ENCODE peak calls at places on chromosomes 6 and 20, in six cellular contexts. One of them, this sample, is unnamed.

GRCh38 chr6:71091167-71091566 is 134.3 kb upstream of the B3GAT2 start:
- DNase-seq in OCI-LY7: no peak
- DNase-seq in psoas muscle: no peak
- DNase-seq in pancreas: no peak
- DNase-seq in GM06990: no peak
- DNase-seq in iPS DF 6.9: no peak
- DNase-seq in this sample: no peak

GRCh38 chr6:113650610-113650979 is 206.6 kb upstream of the MARCKS start:
- DNase-seq in psoas muscle: no peak
- DNase-seq in pancreas: no peak
- DNase-seq in GM06990: no peak
- DNase-seq in iPS DF 6.9: no peak
- DNase-seq in OCI-LY7: no peak
- DNase-seq in this sample: no peak

GRCh38 chr6:4778086-4778485 is 1.9 kb downstream of the CDYL start:
- DNase-seq in iPS DF 6.9: no peak
- DNase-seq in GM06990: peak; percentile 57
- DNase-seq in pancreas: no peak
- DNase-seq in OCI-LY7: peak; percentile 10
- DNase-seq in psoas muscle: no peak
- DNase-seq in this sample: no peak

GRCh38 chr6:125124250-125124777 is 29.3 kb upstream of the TPD52L1 start:
- DNase-seq in psoas muscle: no peak
- DNase-seq in GM06990: no peak
- DNase-seq in iPS DF 6.9: no peak
- DNase-seq in pancreas: no peak
- DNase-seq in OCI-LY7: no peak
- DNase-seq in this sample: no peak

GRCh38 chr6:157982297-157982579 is 575 bp downstream of the SYNJ2 start:
- DNase-seq in psoas muscle: no peak
- DNase-seq in pancreas: no peak
- DNase-seq in OCI-LY7: no peak
- DNase-seq in GM06990: no peak
- DNase-seq in iPS DF 6.9: no peak
- DNase-seq in this sample: no peak

GRCh38 chr20:10611357-10611756 is 62.4 kb downstream of the JAG1 start:
- DNase-seq in iPS DF 6.9: peak; percentile 45
- DNase-seq in pancreas: no peak
- DNase-seq in psoas muscle: peak; percentile 80
- DNase-seq in GM06990: no peak
- DNase-seq in OCI-LY7: peak; percentile 10
- DNase-seq in this sample: no peak

GRCh38 chr6:34922177-34922663 is 33.2 kb downstream of the ANKS1A start:
- DNase-seq in iPS DF 6.9: no peak
- DNase-seq in OCI-LY7: peak; percentile 11
- DNase-seq in psoas muscle: no peak
- DNase-seq in pancreas: no peak
- DNase-seq in GM06990: no peak
- DNase-seq in this sample: no peak

GRCh38 chr20:23684261-23684660 is 4.6 kb downstream of the CST4 start:
- DNase-seq in OCI-LY7: no peak
- DNase-seq in GM06990: no peak
- DNase-seq in pancreas: no peak
- DNase-seq in psoas muscle: no peak
- DNase-seq in iPS DF 6.9: no peak
- DNase-seq in this sample: no peak

GRCh38 chr6:40912158-40912946 is 126.7 kb downstream of the UNC5CL start:
- DNase-seq in OCI-LY7: peak; percentile 10
- DNase-seq in pancreas: peak; percentile 70
- DNase-seq in psoas muscle: peak; percentile 66
- DNase-seq in iPS DF 6.9: peak; percentile 27
- DNase-seq in GM06990: no peak
- DNase-seq in this sample: peak; percentile 63

GRCh38 chr6:92810913-92811312 is 608.4 kb downstream of the EPHA7 start:
- DNase-seq in pancreas: no peak
- DNase-seq in psoas muscle: no peak
- DNase-seq in OCI-LY7: peak; percentile 93
- DNase-seq in iPS DF 6.9: peak; percentile 47
- DNase-seq in GM06990: peak; percentile 0
- DNase-seq in this sample: no peak

GRCh38 chr6:113540491-113540890 is 316.7 kb upstream of the MARCKS start:
- DNase-seq in pancreas: no peak
- DNase-seq in GM06990: no peak
- DNase-seq in iPS DF 6.9: no peak
- DNase-seq in psoas muscle: no peak
- DNase-seq in OCI-LY7: no peak
- DNase-seq in this sample: no peak

GRCh38 chr6:26195924-26196845 is 109.0 kb downstream of the HFE start:
- DNase-seq in iPS DF 6.9: no peak
- DNase-seq in pancreas: no peak
- DNase-seq in psoas muscle: no peak
- DNase-seq in OCI-LY7: peak; percentile 87
- DNase-seq in GM06990: peak; percentile 54
- DNase-seq in this sample: no peak

GRCh38 chr6:138454976-138455706 is 44.2 kb downstream of the NHSL1 start:
- DNase-seq in iPS DF 6.9: no peak
- DNase-seq in OCI-LY7: no peak
- DNase-seq in GM06990: peak; percentile 53
- DNase-seq in pancreas: no peak
- DNase-seq in psoas muscle: no peak
- DNase-seq in this sample: no peak

GRCh38 chr6:125995972-125996580 is 9.7 kb downstream of the TRMT11 start:
- DNase-seq in pancreas: peak; percentile 68
- DNase-seq in GM06990: no peak
- DNase-seq in psoas muscle: peak; percentile 73
- DNase-seq in OCI-LY7: peak; percentile 81
- DNase-seq in iPS DF 6.9: no peak
- DNase-seq in this sample: peak; percentile 56

DNA sequence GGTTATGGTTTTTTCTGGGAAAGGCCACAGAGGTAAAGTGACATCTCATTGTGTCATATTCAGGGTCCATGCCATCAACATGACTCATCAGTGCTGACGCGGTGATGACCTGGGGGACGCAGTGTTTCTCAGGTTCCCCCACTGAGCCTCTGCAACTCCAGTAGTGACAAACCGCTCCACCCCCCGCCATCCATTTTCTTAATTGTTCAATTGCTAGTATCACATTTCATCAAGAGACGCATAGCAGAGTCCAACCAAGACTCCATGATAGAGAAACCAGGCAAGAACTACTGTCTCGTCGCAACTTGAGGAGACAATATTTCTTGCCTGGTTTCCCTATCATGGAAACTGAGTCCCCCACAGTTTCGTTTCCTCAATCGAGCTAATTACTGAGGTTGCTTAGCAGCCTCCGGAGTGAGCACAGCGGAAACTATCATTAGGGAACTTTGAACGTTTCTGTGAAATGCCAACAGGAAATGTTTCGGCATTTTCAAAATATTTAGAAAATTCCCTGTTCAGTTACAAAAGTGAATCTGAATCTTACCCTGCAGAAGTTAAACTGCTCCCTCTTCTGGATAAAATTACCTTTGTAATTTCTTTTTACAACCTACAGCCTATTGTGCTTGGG is 12.2 kb upstream of the SERPINB1 start:
- DNase-seq in psoas muscle: no peak
- DNase-seq in GM06990: no peak
- DNase-seq in iPS DF 6.9: no peak
- DNase-seq in OCI-LY7: peak; percentile 70
- DNase-seq in pancreas: no peak
- DNase-seq in this sample: no peak
- H3K4me3 ChIP-seq in psoas muscle: peak overlapping the region; percentile 62
- H3K4me3 ChIP-seq in GM06990: peak overlapping the region; percentile 33
- H3K4me3 ChIP-seq in iPS DF 6.9: no peak overlapping the region
- H3K4me3 ChIP-seq in OCI-LY7: peak overlapping the region; percentile 30
- H3K4me3 ChIP-seq in pancreas: peak overlapping the region; percentile 27
- H3K4me3 ChIP-seq in this sample: peak overlapping the region; percentile 32

DNA sequence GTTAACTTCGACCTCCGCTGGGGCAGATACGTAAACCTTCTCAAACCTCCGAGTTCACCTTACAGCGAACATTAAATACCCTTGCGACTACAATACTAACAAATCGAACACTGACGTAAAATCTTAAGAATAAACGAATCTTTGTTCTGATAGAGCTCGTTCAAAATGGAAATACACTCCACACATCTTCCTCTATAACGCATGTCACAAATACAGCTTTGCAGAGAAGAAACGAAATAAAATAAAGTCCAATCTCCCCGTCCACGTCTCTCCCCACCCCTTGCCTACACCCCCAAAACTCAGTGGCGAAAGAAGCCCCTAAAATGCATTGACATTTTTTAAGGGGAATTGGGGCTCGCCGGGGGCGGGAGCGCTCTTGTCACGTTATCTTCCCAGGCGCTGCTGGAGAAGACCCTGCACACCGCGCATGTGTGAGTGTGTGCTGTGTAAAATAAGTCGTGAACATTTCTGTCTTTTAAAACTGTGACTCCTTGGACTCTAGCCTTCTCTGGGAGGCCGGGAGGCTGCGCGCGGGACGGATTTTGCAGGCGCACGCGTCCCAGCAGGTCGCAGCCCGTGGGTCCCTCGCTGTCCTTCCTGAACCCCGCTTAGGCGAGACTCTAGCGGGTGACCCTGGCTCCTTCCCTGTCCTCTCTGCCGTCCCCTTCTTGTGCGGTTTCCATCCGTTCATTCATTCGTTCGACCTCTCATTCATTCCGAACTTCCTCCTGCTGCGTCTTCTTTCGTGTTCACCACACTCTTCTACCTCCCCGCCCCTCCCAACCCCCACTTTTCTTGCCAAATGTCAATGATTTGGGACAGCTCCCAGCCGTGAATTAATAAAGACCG is 2.4 kb downstream of the NRN1 start:
- DNase-seq in pancreas: no peak
- DNase-seq in GM06990: no peak
- DNase-seq in OCI-LY7: no peak
- DNase-seq in psoas muscle: no peak
- DNase-seq in iPS DF 6.9: no peak
- DNase-seq in this sample: no peak
- H3K4me3 ChIP-seq in pancreas: no peak overlapping the region
- H3K4me3 ChIP-seq in GM06990: peak overlapping the region; percentile 67
- H3K4me3 ChIP-seq in OCI-LY7: no peak overlapping the region
- H3K4me3 ChIP-seq in psoas muscle: peak overlapping the region; percentile 65
- H3K4me3 ChIP-seq in iPS DF 6.9: no peak overlapping the region
- H3K4me3 ChIP-seq in this sample: peak overlapping the region; percentile 68

GRCh38 chr6:111361648-111362047 is 121.4 kb downstream of the REV3L start:
- DNase-seq in GM06990: no peak
- DNase-seq in iPS DF 6.9: peak; percentile 18
- DNase-seq in pancreas: no peak
- DNase-seq in psoas muscle: no peak
- DNase-seq in OCI-LY7: peak; percentile 4
- DNase-seq in this sample: no peak

DNA sequence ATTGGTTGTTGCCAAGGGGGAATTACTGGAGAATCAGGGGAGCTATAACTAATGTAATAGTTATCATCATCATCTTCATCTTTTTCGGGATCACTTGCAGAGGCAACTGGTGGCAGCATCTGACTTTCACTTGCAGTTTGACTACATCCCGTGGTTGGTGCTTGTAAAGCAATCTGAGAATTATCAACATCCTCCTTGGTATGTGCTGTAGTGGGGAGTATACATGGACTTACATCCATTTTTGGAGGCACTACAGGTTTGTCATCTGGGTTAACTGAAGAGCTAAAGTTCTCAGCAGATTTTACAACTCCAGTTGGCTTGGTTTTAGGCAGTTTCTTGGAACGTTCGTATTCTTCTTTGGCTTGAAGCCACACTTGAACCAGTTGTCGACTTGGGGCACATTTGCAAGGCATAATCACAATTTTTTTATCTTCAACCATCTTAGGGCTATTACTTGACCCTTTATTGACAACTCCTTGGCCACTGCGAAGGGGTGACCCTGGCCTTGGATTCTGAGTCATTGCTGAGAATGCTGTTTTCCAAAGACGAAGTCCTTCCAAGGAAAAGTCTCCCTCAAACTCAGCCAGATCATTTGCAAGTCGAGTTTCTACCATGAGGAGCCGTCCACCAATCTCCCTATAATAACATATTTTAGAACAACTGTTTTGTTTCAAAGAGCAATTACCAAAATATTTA is 115.5 kb downstream of the REV3L start:
- DNase-seq in GM06990: no peak
- DNase-seq in psoas muscle: no peak
- DNase-seq in iPS DF 6.9: no peak
- DNase-seq in OCI-LY7: no peak
- DNase-seq in pancreas: no peak
- DNase-seq in this sample: no peak
- H3K4me3 ChIP-seq in GM06990: no peak overlapping the region
- H3K4me3 ChIP-seq in psoas muscle: no peak overlapping the region
- H3K4me3 ChIP-seq in iPS DF 6.9: no peak overlapping the region
- H3K4me3 ChIP-seq in OCI-LY7: no peak overlapping the region
- H3K4me3 ChIP-seq in pancreas: no peak overlapping the region
- H3K4me3 ChIP-seq in this sample: no peak overlapping the region

GRCh38 chr20:49614338-49615050 is 46.6 kb upstream of the PTGIS start:
- DNase-seq in OCI-LY7: no peak
- DNase-seq in iPS DF 6.9: no peak
- DNase-seq in GM06990: no peak
- DNase-seq in psoas muscle: peak; percentile 29
- DNase-seq in pancreas: no peak
- DNase-seq in this sample: no peak

GRCh38 chr20:49607568-49607967 is 39.6 kb upstream of the PTGIS start:
- DNase-seq in pancreas: no peak
- DNase-seq in OCI-LY7: no peak
- DNase-seq in psoas muscle: no peak
- DNase-seq in iPS DF 6.9: no peak
- DNase-seq in GM06990: no peak
- DNase-seq in this sample: no peak

GRCh38 chr20:49612127-49612738 is 44.3 kb upstream of the PTGIS start:
- DNase-seq in psoas muscle: peak; percentile 70
- DNase-seq in GM06990: no peak
- DNase-seq in OCI-LY7: no peak
- DNase-seq in iPS DF 6.9: no peak
- DNase-seq in pancreas: no peak
- DNase-seq in this sample: peak; percentile 91

GRCh38 chr20:49608752-49609670 is 41.1 kb upstream of the PTGIS start:
- DNase-seq in iPS DF 6.9: peak; percentile 57
- DNase-seq in OCI-LY7: peak; percentile 85
- DNase-seq in pancreas: peak; percentile 88
- DNase-seq in GM06990: peak; percentile 69
- DNase-seq in psoas muscle: peak; percentile 78
- DNase-seq in this sample: peak; percentile 33

DNA sequence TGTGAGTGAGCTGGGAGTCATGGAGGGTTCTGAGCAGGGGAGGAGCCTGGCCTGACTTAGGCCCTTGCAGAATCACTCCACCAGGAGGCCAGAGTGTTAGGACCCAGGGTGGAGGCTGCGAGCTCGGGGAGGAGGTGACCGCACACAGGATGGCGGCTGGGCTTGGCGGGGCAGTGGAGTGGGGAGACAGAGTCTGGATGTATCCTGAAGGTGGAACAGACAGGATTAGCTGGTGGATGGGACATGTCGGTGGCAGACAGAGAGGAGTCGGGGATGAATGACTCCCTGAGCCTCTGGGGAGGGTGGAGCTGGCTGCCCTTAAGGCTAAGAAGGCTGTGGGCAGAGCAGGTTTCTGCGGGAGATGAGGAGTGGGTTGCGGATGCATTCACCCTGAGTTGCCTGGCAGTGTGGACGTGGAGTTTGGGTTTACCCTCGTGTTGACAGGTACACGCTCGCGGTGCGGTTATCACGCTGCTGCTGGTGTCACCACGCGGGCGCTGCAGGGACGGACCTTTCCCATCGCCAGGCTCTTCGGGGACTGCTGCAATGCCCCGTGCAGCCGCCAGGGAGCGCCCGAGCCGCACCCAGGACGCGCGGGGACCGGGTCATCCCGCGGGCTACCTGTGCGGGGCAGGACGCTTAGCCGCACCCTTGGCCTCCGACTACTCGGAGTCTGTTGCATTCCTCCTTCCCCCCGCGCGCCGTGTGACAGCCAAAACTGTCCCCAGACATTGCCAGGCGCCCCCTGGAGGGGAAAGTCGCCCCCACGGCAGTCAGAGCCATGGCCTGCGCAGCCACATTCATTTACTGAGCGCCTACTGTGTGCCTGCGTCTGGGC is 43.0 kb upstream of the PTGIS start:
- DNase-seq in GM06990: peak; percentile 86
- DNase-seq in OCI-LY7: peak; percentile 90
- DNase-seq in pancreas: peak; percentile 93
- DNase-seq in psoas muscle: peak; percentile 89
- DNase-seq in iPS DF 6.9: peak; percentile 74
- DNase-seq in this sample: peak; percentile 63
- H3K4me3 ChIP-seq in GM06990: peak overlapping the region; percentile 42
- H3K4me3 ChIP-seq in OCI-LY7: peak overlapping the region; percentile 44
- H3K4me3 ChIP-seq in pancreas: no peak overlapping the region
- H3K4me3 ChIP-seq in psoas muscle: peak overlapping the region; percentile 46
- H3K4me3 ChIP-seq in iPS DF 6.9: peak overlapping the region; percentile 20
- H3K4me3 ChIP-seq in this sample: peak overlapping the region; percentile 61

This sample was measured in dorsolateral prefrontal cortex.